ENCODE peak calls at places on chromosome 16, in eight cellular contexts. Y, U, L, Z, F, C, H and P are unnamed samples.

GRCh38 chr16:57634171-57634570 is 5.7 kb downstream of the ADGRG1 start:
- DNase-seq in Y (no peak), U (no peak), L (no peak), Z (peak; percentile 54), F (no peak), C (no peak), H (no peak), P (no peak)

GRCh38 chr16:81127051-81127450 is 30.9 kb upstream of the GCSH start:
- DNase-seq in Y (no peak), U (no peak), L (no peak), Z (peak; percentile 67), F (no peak), C (no peak), H (no peak), P (no peak)

GRCh38 chr16:83215417-83216001 is 588.7 kb downstream of the CDH13 start:
- DNase-seq in Y (no peak), U (peak; percentile 76), L (no peak), Z (peak; percentile 44), F (no peak), C (peak; percentile 43), H (peak; percentile 5), P (peak; percentile 40)

GRCh38 chr16:48559462-48560211 is 50.3 kb downstream of the N4BP1 start:
- DNase-seq in Y (peak; percentile 12), U (no peak), L (no peak), Z (peak; percentile 18), F (no peak), C (no peak), H (no peak), P (peak; percentile 8)

GRCh38 chr16:19410435-19411153 is 7.1 kb upstream of the TMC5 start:
- DNase-seq in Y (no peak), U (peak; percentile 82), L (peak; percentile 75), Z (no peak), F (peak; percentile 46), C (no peak), H (no peak), P (no peak)

GRCh38 chr16:28821874-28822519 is 802 bp upstream of the ATXN2L start:
- DNase-seq in Y (no peak), U (peak; percentile 3), L (peak; percentile 55), Z (no peak), F (no peak), C (no peak), H (no peak), P (no peak)

GRCh38 chr16:76490240-76490639 is 213.0 kb downstream of the CNTNAP4 start:
- DNase-seq in Y (no peak), U (no peak), L (no peak), Z (no peak), F (no peak), C (no peak), H (no peak), P (no peak)

GRCh38 chr16:76634847-76635697 is 357.9 kb downstream of the CNTNAP4 start:
- DNase-seq in Y (no peak), U (no peak), L (no peak), Z (no peak), F (no peak), C (peak; percentile 6), H (no peak), P (no peak)

GRCh38 chr16:86165479-86165878 is 266.5 kb downstream of the IRF8 start:
- DNase-seq in Y (no peak), U (no peak), L (no peak), Z (no peak), F (no peak), C (no peak), H (no peak), P (no peak)

GRCh38 chr16:354286-354881 is 1.9 kb upstream of the AXIN1 start:
- DNase-seq in Y (no peak), U (no peak), L (no peak), Z (no peak), F (no peak), C (no peak), H (no peak), P (no peak)

DNA sequence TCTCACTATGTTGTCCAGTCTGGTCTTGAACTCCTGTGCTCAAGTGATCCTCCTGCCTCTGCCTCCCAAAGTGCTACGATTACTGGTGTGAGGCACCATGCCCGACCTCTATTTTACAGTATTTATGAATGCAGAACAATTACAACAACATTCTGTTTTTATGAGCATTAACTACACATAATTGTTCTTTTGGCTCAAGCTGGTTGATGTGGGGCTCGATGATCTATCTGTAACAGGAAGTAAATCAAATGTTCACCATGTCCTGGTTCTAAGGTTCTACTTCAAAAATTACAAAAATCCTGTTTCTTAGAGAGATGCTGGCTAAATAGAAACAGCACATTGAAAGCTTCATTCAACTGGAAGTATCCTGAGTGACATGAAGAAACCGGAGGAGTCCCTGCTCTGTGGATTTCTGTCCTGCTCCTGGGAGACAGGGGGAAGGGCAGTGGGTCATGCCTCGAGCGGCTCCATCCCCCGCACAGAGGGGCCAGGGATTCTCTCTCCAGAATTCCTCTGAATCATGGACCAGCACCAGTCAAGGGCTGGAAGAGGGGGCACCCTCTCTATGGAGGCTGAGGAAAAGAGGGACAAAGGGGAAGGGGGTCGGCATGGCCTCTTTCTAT is 31.5 kb downstream of the FA2H start:
- DNase-seq in Y (no peak), U (no peak), L (no peak), Z (no peak), F (no peak), C (no peak), H (no peak), P (no peak)
- H3K4me3 ChIP-seq in Y (no peak overlapping the region), U (no peak overlapping the region), L (no peak overlapping the region), Z (no peak overlapping the region), F (no peak overlapping the region), C (no peak overlapping the region), H (no peak overlapping the region), P (no peak overlapping the region)

GRCh38 chr16:23754594-23755483 is at the start of gene CHP2:
- DNase-seq in Y (no peak), U (peak; percentile 23), L (peak; percentile 78), Z (no peak), F (no peak), C (no peak), H (no peak), P (no peak)

GRCh38 chr16:23755484-23755809 is 621 bp downstream of the CHP2 start:
- DNase-seq in Y (no peak), U (no peak), L (no peak), Z (no peak), F (no peak), C (no peak), H (no peak), P (no peak)

GRCh38 chr16:23757116-23757515 is 2.3 kb downstream of the CHP2 start:
- DNase-seq in Y (no peak), U (no peak), L (no peak), Z (no peak), F (no peak), C (no peak), H (no peak), P (no peak)

GRCh38 chr16:23757937-23758619 is 3.3 kb downstream of the CHP2 start:
- DNase-seq in Y (no peak), U (no peak), L (no peak), Z (no peak), F (no peak), C (no peak), H (no peak), P (no peak)

DNA sequence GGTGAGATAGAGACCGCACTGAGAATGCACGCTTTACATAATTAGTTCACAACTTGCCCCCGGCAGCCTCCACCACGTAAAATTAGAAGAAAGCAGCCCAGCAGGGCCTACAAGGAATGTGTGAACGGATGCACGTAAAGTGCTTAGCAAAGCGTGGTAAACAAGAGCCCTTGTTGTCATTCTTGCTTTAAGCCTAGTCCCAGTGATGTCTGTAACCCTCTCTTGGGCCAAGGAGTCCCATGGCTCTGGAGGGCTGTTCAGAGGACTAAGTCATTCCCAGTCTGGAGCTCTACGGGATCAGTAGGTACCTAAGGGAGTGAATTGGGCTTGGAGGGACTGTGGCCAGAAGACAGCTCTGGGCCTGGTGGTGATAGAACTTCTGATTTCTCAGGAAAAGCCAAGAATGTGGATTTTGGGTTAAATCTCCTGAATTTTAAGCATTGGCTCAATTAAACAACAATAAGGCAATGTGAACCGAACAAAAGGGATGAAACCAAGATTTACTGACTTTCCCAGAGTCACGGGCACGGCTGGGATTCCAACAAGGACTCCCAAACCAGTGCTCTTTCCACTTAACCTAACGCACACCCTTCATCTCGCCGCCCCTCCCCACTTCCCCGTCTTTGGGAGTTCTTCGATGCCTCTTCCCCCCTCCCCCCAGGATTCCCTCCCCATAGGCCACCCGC is 775 bp upstream of the CHP2 start:
- DNase-seq in Y (no peak), U (peak; percentile 72), L (no peak), Z (no peak), F (no peak), C (no peak), H (no peak), P (no peak)
- H3K4me3 ChIP-seq in Y (no peak overlapping the region), U (peak overlapping the region; percentile 45), L (no peak overlapping the region), Z (no peak overlapping the region), F (no peak overlapping the region), C (no peak overlapping the region), H (no peak overlapping the region), P (no peak overlapping the region)

GRCh38 chr16:3872216-3872895 is 8.2 kb downstream of the CREBBP start:
- DNase-seq in Y (no peak), U (peak; percentile 32), L (no peak), Z (no peak), F (no peak), C (no peak), H (no peak), P (no peak)
- H3K4me3 ChIP-seq in Y (peak overlapping the region; percentile 47), U (no peak overlapping the region), L (no peak overlapping the region), Z (no peak overlapping the region), F (no peak overlapping the region), C (no peak overlapping the region), H (no peak overlapping the region), P (no peak overlapping the region)

DNA sequence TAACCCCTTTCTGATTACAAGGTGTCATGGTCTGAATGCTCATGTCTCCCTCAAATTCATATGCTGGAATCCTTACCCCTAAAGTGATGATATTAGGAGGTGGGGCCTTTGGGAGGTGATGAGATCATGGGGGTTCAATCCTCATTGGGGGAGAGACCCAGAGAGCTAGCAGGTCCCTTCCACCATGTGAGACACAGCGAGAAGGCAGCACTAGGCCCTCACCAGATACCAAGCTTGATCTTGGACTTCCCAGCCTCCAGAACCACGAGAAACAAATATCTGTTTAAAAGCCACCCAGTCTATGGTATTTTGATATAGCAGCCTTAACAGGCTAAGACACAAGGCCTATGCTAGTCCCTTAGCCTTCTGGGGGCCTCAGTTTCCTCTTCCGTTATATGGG is 45.9 kb downstream of the MYH11 start:
- DNase-seq in Y (no peak), U (no peak), L (peak; percentile 9), Z (no peak), F (no peak), C (no peak), H (no peak), P (no peak)
- H3K4me3 ChIP-seq in Y (no peak overlapping the region), U (no peak overlapping the region), L (no peak overlapping the region), Z (no peak overlapping the region), F (no peak overlapping the region), C (no peak overlapping the region), H (no peak overlapping the region), P (no peak overlapping the region)

DNA sequence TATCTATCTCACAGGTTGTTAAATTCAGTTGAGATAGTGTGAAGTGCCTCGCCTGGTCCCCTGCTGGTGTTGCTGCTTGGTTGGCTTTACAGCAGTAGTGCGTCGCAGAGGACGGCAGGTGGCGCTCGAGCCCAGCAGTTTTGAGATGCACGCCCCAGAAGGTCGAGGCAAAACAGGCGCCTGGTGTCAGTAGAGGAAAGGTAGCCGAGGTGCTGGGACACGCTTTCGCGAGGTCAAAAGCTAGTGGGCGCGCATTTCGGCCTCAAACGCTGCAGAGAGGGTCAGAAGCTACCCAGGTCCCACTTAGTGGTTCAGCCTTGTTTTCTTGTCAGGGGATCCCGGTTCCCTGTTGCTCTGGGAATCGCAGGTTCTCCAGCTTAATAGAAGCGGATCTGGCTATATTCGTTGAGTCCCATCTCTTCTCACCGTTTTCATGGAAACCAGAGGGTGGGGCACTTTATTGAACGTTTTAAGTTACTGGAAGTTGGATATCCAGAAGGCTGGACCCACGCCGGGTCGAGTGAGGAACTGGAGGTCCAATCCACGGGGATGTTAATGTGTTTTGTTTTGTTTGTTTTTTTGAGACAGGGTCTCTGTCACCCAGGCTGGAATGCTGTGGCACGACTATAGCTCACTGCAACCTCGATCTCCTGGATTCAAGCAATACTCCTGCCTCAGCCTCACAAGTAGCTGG is 10.3 kb upstream of the ZFP90 start:
- DNase-seq in Y (peak; percentile 89), U (peak; percentile 91), L (peak; percentile 95), Z (peak; percentile 64), F (peak; percentile 88), C (peak; percentile 81), H (peak; percentile 82), P (peak; percentile 85)
- H3K4me3 ChIP-seq in Y (no peak overlapping the region), U (no peak overlapping the region), L (no peak overlapping the region), Z (no peak overlapping the region), F (no peak overlapping the region), C (no peak overlapping the region), H (no peak overlapping the region), P (peak overlapping the region; percentile 62)